ENCODE peak calls at places on chromosome 15, in four cellular contexts. G, N, P and Z are unnamed samples.

GRCh38 chr15:90004252-90004651 is 3.1 kb downstream of the ZNF710 start:
- DNase-seq in P (no peak), N (no peak), G (no peak), Z (no peak)

GRCh38 chr15:89669309-89669865 is 9.8 kb downstream of the PLIN1 start:
- DNase-seq in P (no peak), N (no peak), G (no peak), Z (no peak)

GRCh38 chr15:47194718-47195117 is 522.6 kb upstream of the SEMA6D start:
- DNase-seq in G (peak; percentile 53), N (no peak), P (no peak), Z (peak; percentile 0)

GRCh38 chr15:64453689-64454037 is 6.7 kb upstream of the ZNF609 start:
- DNase-seq in P (no peak), G (no peak), N (no peak), Z (no peak)

GRCh38 chr15:66873856-66874255 is 171.8 kb downstream of the SMAD6 start:
- DNase-seq in P (no peak), N (no peak), G (no peak), Z (no peak)

GRCh38 chr15:59438891-59439290 is 905 bp downstream of the FAM81A start:
- DNase-seq in G (no peak), P (no peak), N (no peak), Z (no peak)

GRCh38 chr15:61715082-61715481 is 345.2 kb downstream of the VPS13C start:
- DNase-seq in N (no peak), G (no peak), P (no peak), Z (no peak)

GRCh38 chr15:70799667-70800450 is 36.5 kb upstream of the UACA start:
- DNase-seq in N (no peak), G (peak; percentile 89), P (no peak), Z (peak; percentile 41)

GRCh38 chr15:81485806-81486205 is 111.8 kb upstream of the TMC3 start:
- DNase-seq in N (no peak), G (peak; percentile 29), P (no peak), Z (no peak)

GRCh38 chr15:63041982-63042878 is at the start of gene TPM1:
- DNase-seq in G (peak; percentile 88), P (peak; percentile 66), N (no peak), Z (peak; percentile 57)

GRCh38 chr15:53171571-53171970 is 381.4 kb upstream of the ONECUT1 start:
- DNase-seq in N (no peak), P (no peak), G (no peak), Z (no peak)

GRCh38 chr15:67179411-67179995 is 75.0 kb downstream of the AAGAB start:
- DNase-seq in P (no peak), G (no peak), N (no peak), Z (no peak)

GRCh38 chr15:38878946-38879345 is 314.3 kb upstream of the RASGRP1 start:
- DNase-seq in N (no peak), G (peak; percentile 45), P (no peak), Z (no peak)

GRCh38 chr15:63401078-63401477 is 19.4 kb upstream of the CA12 start:
- DNase-seq in N (no peak), P (no peak), G (no peak), Z (no peak)

GRCh38 chr15:70476441-70476840 is 286.9 kb downstream of the UACA start:
- DNase-seq in P (no peak), G (no peak), N (no peak), Z (no peak)

GRCh38 chr15:71357357-71357756 is 242.1 kb downstream of the THSD4 start:
- DNase-seq in N (no peak), P (peak; percentile 50), G (no peak), Z (no peak)

GRCh38 chr15:31338879-31339557 is 12.4 kb downstream of the KLF13 start:
- DNase-seq in G (peak; percentile 64), P (peak; percentile 87), N (no peak), Z (no peak)

GRCh38 chr15:57705746-57706404 is 639 bp upstream of the POLR2M start:
- DNase-seq in G (no peak), P (no peak), N (no peak), Z (no peak)

GRCh38 chr15:57911247-57911646 is 154.3 kb downstream of the ALDH1A2 start:
- DNase-seq in P (no peak), N (no peak), G (no peak), Z (no peak)

GRCh38 chr15:83106994-83107840 is at the start of gene TM6SF1:
- DNase-seq in G (peak; percentile 53), P (peak; percentile 64), N (no peak), Z (no peak)

GRCh38 chr15:60408438-60409105 is 10.8 kb upstream of the ANXA2 start:
- DNase-seq in P (no peak), G (peak; percentile 66), N (no peak), Z (peak; percentile 88)